ENCODE peak calls at places on chromosomes 6 and 20, in nine cellular contexts. Y is K562, M is Peyer's patch, S is uterus, X is stomach, A is breast epithelium, J is ovary, C is heart left ventricle, F is HCT116. D is an unnamed sample.
A peak's percentile ranks its signal among the peaks of the same experiment; 100 is the strongest.

GRCh38 chr6:169398342-169399105 is 144.9 kb upstream of the THBS2 start:
- DNase-seq in X (no peak), S (no peak), F (no peak), C (no peak), M (no peak), A (no peak), Y (no peak), J (no peak), D (no peak)

GRCh38 chr20:8152183-8152582 is 20.1 kb downstream of the PLCB1 start:
- DNase-seq in A (no peak), C (no peak), X (no peak), S (no peak), F (no peak), Y (no peak), J (no peak), M (no peak), D (peak; percentile 11)

GRCh38 chr20:36167826-36168634 is 13.5 kb downstream of the EPB41L1 start:
- DNase-seq in M (no peak), C (no peak), Y (peak; percentile 52), A (no peak), F (peak; percentile 8), X (no peak), S (no peak), J (no peak), D (peak; percentile 37)

GRCh38 chr6:29131691-29132090 is 23.8 kb downstream of the OR2J3 start:
- DNase-seq in S (no peak), X (no peak), M (no peak), C (no peak), Y (no peak), J (no peak), A (no peak), F (no peak), D (no peak)

GRCh38 chr6:79719248-79719975 is 88.3 kb downstream of the SH3BGRL2 start:
- DNase-seq in F (no peak), S (no peak), M (no peak), A (no peak), C (peak; percentile 25), Y (no peak), J (no peak), X (peak; percentile 41), D (no peak)

GRCh38 chr6:29702519-29703103 is 20.6 kb upstream of the HLA-F start:
- DNase-seq in S (no peak), Y (peak; percentile 80), X (peak; percentile 46), M (peak; percentile 79), F (peak; percentile 36), J (peak; percentile 31), C (peak; percentile 55), A (no peak), D (peak; percentile 64)

GRCh38 chr6:150567823-150568383 is 31.8 kb upstream of the PLEKHG1 start:
- DNase-seq in F (no peak), A (no peak), J (no peak), Y (no peak), M (no peak), C (peak; percentile 90), S (no peak), X (no peak), D (no peak)

GRCh38 chr6:39153766-39154397 is 38.9 kb upstream of the SAYSD1 start:
- DNase-seq in Y (no peak), S (no peak), M (no peak), X (no peak), A (no peak), J (no peak), F (no peak), C (no peak), D (no peak)

GRCh38 chr20:49935746-49936152 is 448 bp upstream of the RNF114 start:
- DNase-seq in F (no peak), A (no peak), C (peak; percentile 46), S (no peak), Y (no peak), M (no peak), J (no peak), X (no peak), D (no peak)

GRCh38 chr20:19889011-19889953 is 127.9 kb upstream of the NAA20 start:
- DNase-seq in C (peak; percentile 71), X (no peak), S (peak; percentile 60), J (peak; percentile 58), Y (no peak), M (peak; percentile 74), F (no peak), A (peak; percentile 60), D (no peak)

GRCh38 chr20:18857640-18858039 is 44.1 kb downstream of the SCP2D1 start:
- DNase-seq in Y (no peak), S (no peak), F (no peak), C (no peak), X (no peak), J (no peak), A (no peak), M (no peak), D (no peak)

GRCh38 chr20:40813213-40813510 is 124.1 kb upstream of the MAFB start:
- DNase-seq in S (no peak), X (peak; percentile 24), A (no peak), Y (no peak), C (no peak), J (no peak), M (no peak), F (no peak), D (no peak)

DNA sequence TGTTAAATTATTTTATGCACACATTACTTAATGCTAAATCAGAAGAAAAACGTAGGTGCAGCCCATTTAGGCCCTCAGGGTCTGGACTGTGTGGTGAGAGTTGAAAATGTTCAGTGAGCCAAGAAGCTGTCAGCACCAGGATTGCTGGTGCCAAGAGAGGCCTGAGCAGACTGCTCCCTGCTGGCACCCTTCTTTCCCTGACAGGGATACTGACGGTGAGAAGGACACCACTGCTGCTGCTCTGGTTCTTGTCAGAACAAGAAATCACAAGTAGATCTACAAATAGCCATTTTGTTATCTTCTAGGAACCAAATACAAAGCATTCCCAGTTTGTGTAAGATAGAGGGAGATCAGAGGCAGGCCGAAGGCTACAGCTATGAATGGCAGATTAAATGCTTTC is 48.7 kb upstream of the CRISP1 start:
- DNase-seq in S (no peak), J (no peak), A (no peak), M (no peak), Y (no peak), C (peak; percentile 67), F (no peak), X (no peak), D (no peak)
- TF ChIP-seq CTCF in S (no peak), J (no peak), A (no peak), M (no peak), Y (no peak), C (no peak), F (no peak), X (no peak), D (no peak)

GRCh38 chr20:57959018-57959417 is 249.2 kb upstream of the PMEPA1 start:
- DNase-seq in F (no peak), M (no peak), Y (no peak), J (no peak), C (no peak), S (peak; percentile 47), A (no peak), X (no peak), D (no peak)

GRCh38 chr20:57960803-57961575 is 251.2 kb upstream of the PMEPA1 start:
- DNase-seq in F (no peak), X (no peak), C (no peak), J (no peak), S (no peak), M (no peak), Y (no peak), A (no peak), D (no peak)

GRCh38 chr20:57958050-57958420 is 248.2 kb upstream of the PMEPA1 start:
- DNase-seq in J (no peak), M (no peak), A (no peak), S (no peak), Y (no peak), C (no peak), F (no peak), X (no peak), D (no peak)

GRCh38 chr20:57957397-57958049 is 247.7 kb upstream of the PMEPA1 start:
- DNase-seq in A (no peak), F (no peak), J (no peak), C (no peak), S (peak; percentile 80), X (no peak), M (no peak), Y (no peak), D (no peak)

DNA sequence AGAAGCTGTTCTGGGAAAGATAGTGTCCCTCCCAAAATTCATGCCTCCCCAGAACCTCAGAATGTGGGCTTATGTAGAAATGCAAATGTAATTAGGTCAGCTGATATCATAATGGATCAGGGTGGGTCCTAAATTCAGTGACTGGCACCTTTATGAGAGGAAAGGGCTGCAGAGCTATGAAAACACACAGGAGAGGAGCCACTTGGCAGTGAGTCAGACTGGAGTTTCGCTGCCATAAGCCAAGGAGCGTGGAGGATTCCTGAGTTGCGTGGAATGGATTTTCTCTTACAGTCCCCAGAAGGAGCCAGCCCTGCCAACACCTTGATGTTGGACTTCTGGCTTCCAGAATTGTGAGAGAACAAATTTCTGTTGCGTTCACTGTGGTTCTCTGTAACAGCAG is 249.8 kb upstream of the PMEPA1 start:
- DNase-seq in F (no peak), S (peak; percentile 52), X (no peak), Y (no peak), M (no peak), J (no peak), C (no peak), A (no peak), D (no peak)
- TF ChIP-seq POLR2A in F (no peak), S (no peak), X (no peak), Y (no peak), M (no peak), J (no peak), C (no peak), A (no peak), D (no peak)

GRCh38 chr20:44597516-44597915 is 15.1 kb downstream of the PKIG start:
- DNase-seq in J (no peak), A (no peak), F (no peak), Y (no peak), X (no peak), C (no peak), M (no peak), S (no peak), D (no peak)

GRCh38 chr20:44600301-44600700 is 17.9 kb downstream of the PKIG start:
- DNase-seq in Y (no peak), C (no peak), X (no peak), A (no peak), F (no peak), M (no peak), J (no peak), S (no peak), D (no peak)

GRCh38 chr20:44599715-44600114 is 17.3 kb downstream of the PKIG start:
- DNase-seq in J (no peak), F (no peak), S (no peak), X (no peak), Y (no peak), M (no peak), C (no peak), A (no peak), D (no peak)

GRCh38 chr20:44597930-44598329 is 15.6 kb downstream of the PKIG start:
- DNase-seq in F (no peak), M (no peak), C (no peak), Y (no peak), S (no peak), J (no peak), A (no peak), X (no peak), D (no peak)

GRCh38 chr20:44598413-44599290 is 16.3 kb downstream of the PKIG start:
- DNase-seq in Y (no peak), A (no peak), F (no peak), J (no peak), X (no peak), S (peak; percentile 50), M (no peak), C (peak; percentile 81), D (peak; percentile 68)
- TF ChIP-seq CTCF in Y (peak; percentile 15), A (peak; percentile 20), F (no peak), J (no peak), X (no peak), S (no peak), M (no peak), C (peak; percentile 28), D (peak; percentile 7)

GRCh38 chr20:48627737-48628128 is 200.1 kb downstream of the PREX1 start:
- DNase-seq in Y (no peak), J (peak; percentile 32), X (no peak), F (no peak), C (peak; percentile 26), M (peak; percentile 45), A (no peak), S (no peak), D (no peak)
- TF ChIP-seq POLR2A in Y (no peak), J (no peak), X (no peak), F (no peak), C (no peak), M (no peak), A (no peak), S (no peak), D (no peak)